ENCODE peak calls at places on chromosomes 4 and X, in six cellular contexts. One of them, this sample, is unnamed.

GRCh38 chr4:24924309-24924781 is 11.5 kb upstream of the CCDC149 start:
- DNase-seq in cardiac fibroblast: peak; percentile 95
- DNase-seq in astrocyte of the spinal cord: peak; percentile 89
- DNase-seq in GM20000: no peak
- DNase-seq in neural crest cell: no peak
- DNase-seq in tibial nerve: no peak
- DNase-seq in this sample: peak; percentile 93

GRCh38 chr4:57037982-57038604 is 59.4 kb downstream of the POLR2B start:
- DNase-seq in astrocyte of the spinal cord: peak; percentile 54
- DNase-seq in tibial nerve: peak; percentile 45
- DNase-seq in cardiac fibroblast: peak; percentile 61
- DNase-seq in GM20000: peak; percentile 34
- DNase-seq in neural crest cell: peak; percentile 70
- DNase-seq in this sample: peak; percentile 53

GRCh38 chr4:19927381-19927780 is 324.3 kb upstream of the SLIT2 start:
- DNase-seq in GM20000: no peak
- DNase-seq in astrocyte of the spinal cord: no peak
- DNase-seq in neural crest cell: no peak
- DNase-seq in tibial nerve: no peak
- DNase-seq in cardiac fibroblast: peak; percentile 45
- DNase-seq in this sample: no peak

GRCh38 chr4:27046851-27047250 is 186.2 kb downstream of the STIM2 start:
- DNase-seq in astrocyte of the spinal cord: no peak
- DNase-seq in neural crest cell: no peak
- DNase-seq in GM20000: no peak
- DNase-seq in cardiac fibroblast: no peak
- DNase-seq in tibial nerve: no peak
- DNase-seq in this sample: no peak

GRCh38 chrX:53071064-53071463 is 11.1 kb upstream of the TSPYL2 start:
- DNase-seq in tibial nerve: no peak
- DNase-seq in neural crest cell: no peak
- DNase-seq in cardiac fibroblast: no peak
- DNase-seq in GM20000: no peak
- DNase-seq in astrocyte of the spinal cord: no peak
- DNase-seq in this sample: no peak

GRCh38 chr4:6854098-6854744 is 55.4 kb upstream of the TBC1D14 start:
- DNase-seq in cardiac fibroblast: no peak
- DNase-seq in astrocyte of the spinal cord: no peak
- DNase-seq in neural crest cell: no peak
- DNase-seq in GM20000: no peak
- DNase-seq in tibial nerve: no peak
- DNase-seq in this sample: no peak

GRCh38 chr4:32454482-32454881 is 1734.3 kb downstream of the PCDH7 start:
- DNase-seq in GM20000: no peak
- DNase-seq in neural crest cell: no peak
- DNase-seq in astrocyte of the spinal cord: no peak
- DNase-seq in cardiac fibroblast: no peak
- DNase-seq in tibial nerve: no peak
- DNase-seq in this sample: no peak

GRCh38 chr4:37627263-37627662 is 58.9 kb downstream of the RELL1 start:
- DNase-seq in tibial nerve: no peak
- DNase-seq in GM20000: no peak
- DNase-seq in cardiac fibroblast: no peak
- DNase-seq in astrocyte of the spinal cord: peak; percentile 56
- DNase-seq in neural crest cell: no peak
- DNase-seq in this sample: no peak

GRCh38 chr4:169492436-169493163 is 119.8 kb downstream of the NEK1 start:
- DNase-seq in cardiac fibroblast: peak; percentile 71
- DNase-seq in neural crest cell: peak; percentile 18
- DNase-seq in tibial nerve: no peak
- DNase-seq in astrocyte of the spinal cord: peak; percentile 48
- DNase-seq in GM20000: peak; percentile 31
- DNase-seq in this sample: peak; percentile 17

GRCh38 chr4:153713840-153714239 is 29.8 kb downstream of the TLR2 start:
- DNase-seq in neural crest cell: no peak
- DNase-seq in cardiac fibroblast: peak; percentile 34
- DNase-seq in GM20000: no peak
- DNase-seq in astrocyte of the spinal cord: peak; percentile 18
- DNase-seq in tibial nerve: no peak
- DNase-seq in this sample: peak; percentile 38

GRCh38 chr4:38396845-38397547 is 267.0 kb upstream of the KLF3 start:
- DNase-seq in tibial nerve: no peak
- DNase-seq in astrocyte of the spinal cord: no peak
- DNase-seq in GM20000: no peak
- DNase-seq in neural crest cell: no peak
- DNase-seq in cardiac fibroblast: no peak
- DNase-seq in this sample: no peak

GRCh38 chr4:52911684-52912294 is 49.7 kb downstream of the RASL11B start:
- DNase-seq in astrocyte of the spinal cord: peak; percentile 63
- DNase-seq in neural crest cell: peak; percentile 87
- DNase-seq in cardiac fibroblast: peak; percentile 81
- DNase-seq in tibial nerve: peak; percentile 31
- DNase-seq in GM20000: peak; percentile 63
- DNase-seq in this sample: peak; percentile 51

GRCh38 chr4:127586922-127587571 is 45.7 kb upstream of the INTU start:
- DNase-seq in GM20000: peak; percentile 25
- DNase-seq in cardiac fibroblast: peak; percentile 55
- DNase-seq in astrocyte of the spinal cord: peak; percentile 36
- DNase-seq in tibial nerve: no peak
- DNase-seq in neural crest cell: no peak
- DNase-seq in this sample: peak; percentile 51

GRCh38 chr4:114752404-114752803 is 153.8 kb downstream of the UGT8 start:
- DNase-seq in GM20000: no peak
- DNase-seq in tibial nerve: no peak
- DNase-seq in astrocyte of the spinal cord: no peak
- DNase-seq in neural crest cell: no peak
- DNase-seq in cardiac fibroblast: no peak
- DNase-seq in this sample: no peak

GRCh38 chr4:99863804-99864203 is 30.4 kb downstream of the LAMTOR3 start:
- DNase-seq in tibial nerve: no peak
- DNase-seq in cardiac fibroblast: peak; percentile 39
- DNase-seq in astrocyte of the spinal cord: peak; percentile 18
- DNase-seq in GM20000: no peak
- DNase-seq in neural crest cell: no peak
- DNase-seq in this sample: peak; percentile 74

GRCh38 chr4:151316645-151317044 is 8.8 kb downstream of the SH3D19 start:
- DNase-seq in neural crest cell: no peak
- DNase-seq in astrocyte of the spinal cord: no peak
- DNase-seq in GM20000: no peak
- DNase-seq in cardiac fibroblast: no peak
- DNase-seq in tibial nerve: no peak
- DNase-seq in this sample: no peak

GRCh38 chr4:82241534-82241933 is 132.3 kb downstream of the HNRNPD start:
- DNase-seq in neural crest cell: no peak
- DNase-seq in GM20000: no peak
- DNase-seq in astrocyte of the spinal cord: no peak
- DNase-seq in tibial nerve: no peak
- DNase-seq in cardiac fibroblast: no peak
- DNase-seq in this sample: no peak

GRCh38 chr4:3314706-3315260 is 22.0 kb downstream of the RGS12 start:
- DNase-seq in cardiac fibroblast: no peak
- DNase-seq in tibial nerve: no peak
- DNase-seq in astrocyte of the spinal cord: no peak
- DNase-seq in GM20000: no peak
- DNase-seq in neural crest cell: no peak
- DNase-seq in this sample: no peak

GRCh38 chr4:13215560-13215959 is 268.6 kb downstream of the RAB28 start:
- DNase-seq in GM20000: no peak
- DNase-seq in cardiac fibroblast: no peak
- DNase-seq in neural crest cell: no peak
- DNase-seq in tibial nerve: no peak
- DNase-seq in astrocyte of the spinal cord: no peak
- DNase-seq in this sample: no peak

GRCh38 chr4:6199344-6199921 is 916 bp downstream of the JAKMIP1 start:
- DNase-seq in tibial nerve: no peak
- DNase-seq in GM20000: peak; percentile 70
- DNase-seq in astrocyte of the spinal cord: peak; percentile 20
- DNase-seq in neural crest cell: no peak
- DNase-seq in cardiac fibroblast: peak; percentile 7
- DNase-seq in this sample: no peak

GRCh38 chr4:48237996-48238645 is 31.5 kb downstream of the TEC start:
- DNase-seq in cardiac fibroblast: peak; percentile 43
- DNase-seq in tibial nerve: no peak
- DNase-seq in neural crest cell: no peak
- DNase-seq in astrocyte of the spinal cord: no peak
- DNase-seq in GM20000: no peak
- DNase-seq in this sample: peak; percentile 57

GRCh38 chr4:157244348-157244747 is 23.8 kb downstream of the GRIA2 start:
- DNase-seq in astrocyte of the spinal cord: no peak
- DNase-seq in neural crest cell: no peak
- DNase-seq in GM20000: no peak
- DNase-seq in tibial nerve: no peak
- DNase-seq in cardiac fibroblast: no peak
- DNase-seq in this sample: no peak

GRCh38 chr4:7068883-7069282 is 1.0 kb upstream of the GRPEL1 start:
- DNase-seq in neural crest cell: no peak
- DNase-seq in tibial nerve: no peak
- DNase-seq in cardiac fibroblast: peak; percentile 19
- DNase-seq in astrocyte of the spinal cord: peak; percentile 9
- DNase-seq in GM20000: no peak
- DNase-seq in this sample: peak; percentile 33

GRCh38 chr4:115575851-115576250 is 462.4 kb upstream of the NDST4 start:
- DNase-seq in cardiac fibroblast: no peak
- DNase-seq in astrocyte of the spinal cord: no peak
- DNase-seq in tibial nerve: no peak
- DNase-seq in neural crest cell: no peak
- DNase-seq in GM20000: no peak
- DNase-seq in this sample: no peak

GRCh38 chr4:142741995-142742394 is 104.1 kb downstream of the INPP4B start:
- DNase-seq in tibial nerve: no peak
- DNase-seq in GM20000: no peak
- DNase-seq in cardiac fibroblast: no peak
- DNase-seq in astrocyte of the spinal cord: no peak
- DNase-seq in neural crest cell: no peak
- DNase-seq in this sample: no peak
- TF ChIP-seq CTCF in tibial nerve: no peak
- TF ChIP-seq CTCF in GM20000: no peak
- TF ChIP-seq CTCF in cardiac fibroblast: peak; percentile 22
- TF ChIP-seq CTCF in astrocyte of the spinal cord: peak; percentile 13
- TF ChIP-seq CTCF in neural crest cell: no peak
- TF ChIP-seq CTCF in this sample: no peak

GRCh38 chrX:135974279-135974856 is 580 bp upstream of the MMGT1 start:
- DNase-seq in neural crest cell: peak; percentile 54
- DNase-seq in astrocyte of the spinal cord: peak; percentile 55
- DNase-seq in GM20000: peak; percentile 88
- DNase-seq in cardiac fibroblast: peak; percentile 55
- DNase-seq in tibial nerve: peak; percentile 61
- DNase-seq in this sample: peak; percentile 78

GRCh38 chrX:135973025-135973547 is 702 bp downstream of the MMGT1 start:
- DNase-seq in GM20000: no peak
- DNase-seq in astrocyte of the spinal cord: peak; percentile 8
- DNase-seq in neural crest cell: no peak
- DNase-seq in cardiac fibroblast: peak; percentile 42
- DNase-seq in tibial nerve: no peak
- DNase-seq in this sample: no peak

GRCh38 chrX:135977611-135978010 is 3.8 kb upstream of the MMGT1 start:
- DNase-seq in astrocyte of the spinal cord: peak; percentile 12
- DNase-seq in GM20000: no peak
- DNase-seq in tibial nerve: no peak
- DNase-seq in cardiac fibroblast: peak; percentile 61
- DNase-seq in neural crest cell: no peak
- DNase-seq in this sample: peak; percentile 51

GRCh38 chrX:135973548-135974278 is at the start of gene MMGT1:
- DNase-seq in neural crest cell: peak; percentile 61
- DNase-seq in GM20000: peak; percentile 89
- DNase-seq in tibial nerve: peak; percentile 64
- DNase-seq in cardiac fibroblast: peak; percentile 83
- DNase-seq in astrocyte of the spinal cord: peak; percentile 88
- DNase-seq in this sample: peak; percentile 78

DNA sequence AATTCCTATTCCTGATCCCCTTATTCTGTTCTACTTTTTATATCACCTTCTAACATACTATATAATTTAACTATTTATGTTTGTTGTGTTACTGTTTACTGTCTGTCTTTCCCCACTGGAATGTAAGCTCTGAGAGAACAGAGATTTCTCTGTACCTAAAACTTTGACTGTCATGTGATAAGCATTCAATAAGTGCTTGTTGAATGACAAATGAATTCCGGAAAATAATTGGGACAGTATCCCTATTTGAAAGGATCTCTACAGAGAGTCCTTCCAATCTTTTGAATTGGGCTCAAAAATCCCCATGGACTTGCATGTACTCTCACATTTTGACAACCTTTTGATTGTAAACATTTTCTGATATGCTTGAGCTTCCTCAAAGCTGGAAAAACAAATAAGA is 1.6 kb upstream of the MMGT1 start:
- DNase-seq in GM20000: no peak
- DNase-seq in tibial nerve: no peak
- DNase-seq in cardiac fibroblast: no peak
- DNase-seq in astrocyte of the spinal cord: no peak
- DNase-seq in neural crest cell: no peak
- DNase-seq in this sample: no peak
- TF ChIP-seq CTCF in GM20000: no peak
- TF ChIP-seq CTCF in tibial nerve: no peak
- TF ChIP-seq CTCF in cardiac fibroblast: no peak
- TF ChIP-seq CTCF in astrocyte of the spinal cord: no peak
- TF ChIP-seq CTCF in neural crest cell: no peak
- TF ChIP-seq CTCF in this sample: no peak

GRCh38 chrX:3939967-3940610 is 226.6 kb upstream of the PRKX start:
- DNase-seq in neural crest cell: peak; percentile 6
- DNase-seq in cardiac fibroblast: peak; percentile 14
- DNase-seq in GM20000: peak; percentile 6
- DNase-seq in tibial nerve: no peak
- DNase-seq in astrocyte of the spinal cord: peak; percentile 26
- DNase-seq in this sample: peak; percentile 4
- TF ChIP-seq CTCF in neural crest cell: peak; percentile 79
- TF ChIP-seq CTCF in cardiac fibroblast: peak; percentile 39
- TF ChIP-seq CTCF in GM20000: peak; percentile 17
- TF ChIP-seq CTCF in tibial nerve: peak; percentile 6
- TF ChIP-seq CTCF in astrocyte of the spinal cord: peak; percentile 57
- TF ChIP-seq CTCF in this sample: peak; percentile 36

GRCh38 chrX:80285131-80285773 is 135.0 kb upstream of the TENT5D start:
- DNase-seq in GM20000: peak; percentile 1
- DNase-seq in neural crest cell: peak; percentile 25
- DNase-seq in tibial nerve: no peak
- DNase-seq in astrocyte of the spinal cord: peak; percentile 1
- DNase-seq in cardiac fibroblast: peak; percentile 16
- DNase-seq in this sample: no peak
- TF ChIP-seq CTCF in GM20000: peak; percentile 27
- TF ChIP-seq CTCF in neural crest cell: peak; percentile 66
- TF ChIP-seq CTCF in tibial nerve: peak; percentile 5
- TF ChIP-seq CTCF in astrocyte of the spinal cord: no peak
- TF ChIP-seq CTCF in cardiac fibroblast: peak; percentile 29
- TF ChIP-seq CTCF in this sample: peak; percentile 7